ENCODE peak calls at places on chromosomes 3 and 15, in six cellular contexts. One of them, this sample, is unnamed.

GRCh38 chr3:150286390-150287147 is 121.5 kb upstream of the TSC22D2 start:
- DNase-seq in Panc1: no peak
- DNase-seq in WERI-Rb-1: peak
- DNase-seq in MM.1S: peak
- DNase-seq in dorsolateral prefrontal cortex: no peak
- DNase-seq in PC-3: peak
- DNase-seq in this sample: no peak

GRCh38 chr15:43950551-43950950 is 123.7 kb downstream of the WDR76 start:
- DNase-seq in WERI-Rb-1: no peak
- DNase-seq in MM.1S: no peak
- DNase-seq in PC-3: no peak
- DNase-seq in dorsolateral prefrontal cortex: peak
- DNase-seq in Panc1: no peak
- DNase-seq in this sample: no peak

GRCh38 chr3:27591811-27592210 is 107.6 kb upstream of the SLC4A7 start:
- DNase-seq in WERI-Rb-1: no peak
- DNase-seq in MM.1S: no peak
- DNase-seq in dorsolateral prefrontal cortex: no peak
- DNase-seq in Panc1: no peak
- DNase-seq in PC-3: no peak
- DNase-seq in this sample: no peak

GRCh38 chr15:68354923-68355322 is 77.0 kb downstream of the ITGA11 start:
- DNase-seq in Panc1: peak
- DNase-seq in dorsolateral prefrontal cortex: no peak
- DNase-seq in PC-3: peak
- DNase-seq in MM.1S: no peak
- DNase-seq in WERI-Rb-1: no peak
- DNase-seq in this sample: no peak

GRCh38 chr3:179321585-179322322 is 1.1 kb upstream of the ZNF639 start:
- DNase-seq in dorsolateral prefrontal cortex: peak
- DNase-seq in MM.1S: peak
- DNase-seq in Panc1: peak
- DNase-seq in WERI-Rb-1: peak
- DNase-seq in PC-3: peak
- DNase-seq in this sample: peak

GRCh38 chr3:134330895-134331810 is 43.1 kb downstream of the AMOTL2 start:
- DNase-seq in MM.1S: no peak
- DNase-seq in Panc1: no peak
- DNase-seq in PC-3: peak
- DNase-seq in dorsolateral prefrontal cortex: no peak
- DNase-seq in WERI-Rb-1: no peak
- DNase-seq in this sample: no peak

GRCh38 chr3:115947325-115947724 is 324.0 kb downstream of the GAP43 start:
- DNase-seq in MM.1S: no peak
- DNase-seq in dorsolateral prefrontal cortex: no peak
- DNase-seq in WERI-Rb-1: no peak
- DNase-seq in PC-3: no peak
- DNase-seq in Panc1: no peak
- DNase-seq in this sample: no peak

GRCh38 chr15:100193277-100193860 is 148.4 kb downstream of the ADAMTS17 start:
- DNase-seq in Panc1: no peak
- DNase-seq in MM.1S: no peak
- DNase-seq in WERI-Rb-1: no peak
- DNase-seq in dorsolateral prefrontal cortex: no peak
- DNase-seq in PC-3: no peak
- DNase-seq in this sample: no peak

GRCh38 chr3:154898916-154899315 is 181.2 kb upstream of the MME start:
- DNase-seq in MM.1S: no peak
- DNase-seq in WERI-Rb-1: no peak
- DNase-seq in PC-3: no peak
- DNase-seq in dorsolateral prefrontal cortex: no peak
- DNase-seq in Panc1: no peak
- DNase-seq in this sample: no peak

GRCh38 chr3:129404130-129404529 is 24.3 kb downstream of the EFCAB12 start:
- DNase-seq in Panc1: no peak
- DNase-seq in PC-3: no peak
- DNase-seq in MM.1S: no peak
- DNase-seq in WERI-Rb-1: no peak
- DNase-seq in dorsolateral prefrontal cortex: no peak
- DNase-seq in this sample: no peak

GRCh38 chr3:102454101-102454625 is 19.3 kb downstream of the ZPLD1 start:
- DNase-seq in dorsolateral prefrontal cortex: no peak
- DNase-seq in MM.1S: no peak
- DNase-seq in WERI-Rb-1: no peak
- DNase-seq in PC-3: peak
- DNase-seq in Panc1: no peak
- DNase-seq in this sample: no peak

GRCh38 chr3:168248383-168249047 is 152.8 kb upstream of the GOLIM4 start:
- DNase-seq in MM.1S: peak
- DNase-seq in WERI-Rb-1: peak
- DNase-seq in dorsolateral prefrontal cortex: no peak
- DNase-seq in Panc1: no peak
- DNase-seq in PC-3: peak
- DNase-seq in this sample: peak
- H3K27ac ChIP-seq in MM.1S: peak
- H3K27ac ChIP-seq in WERI-Rb-1: peak
- H3K27ac ChIP-seq in dorsolateral prefrontal cortex: peak
- H3K27ac ChIP-seq in Panc1: no peak
- H3K27ac ChIP-seq in PC-3: no peak
- H3K27ac ChIP-seq in this sample: no peak

DNA sequence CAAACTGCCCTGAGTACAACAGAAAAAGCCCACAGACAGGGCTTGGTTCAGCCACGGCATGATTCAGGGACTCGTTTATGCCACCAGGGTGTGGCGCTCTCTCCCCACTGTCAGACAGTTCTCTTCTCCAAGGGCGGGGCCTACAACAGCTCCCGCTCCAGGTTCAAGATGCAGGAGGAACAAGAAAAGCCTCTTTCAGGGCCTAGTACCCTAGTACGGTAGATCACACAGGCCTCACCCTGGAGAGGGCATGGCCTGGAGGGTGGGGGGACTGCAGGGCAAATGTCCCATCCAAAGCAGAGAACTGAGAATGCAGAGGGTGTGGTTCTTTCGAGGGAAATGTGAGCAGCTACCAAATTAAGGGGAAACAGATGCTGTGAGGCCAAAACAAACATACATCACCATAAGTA is 12.0 kb downstream of the MESD start:
- DNase-seq in Panc1: no peak
- DNase-seq in WERI-Rb-1: peak
- DNase-seq in dorsolateral prefrontal cortex: peak
- DNase-seq in PC-3: peak
- DNase-seq in MM.1S: peak
- DNase-seq in this sample: peak
- H3K27ac ChIP-seq in Panc1: no peak
- H3K27ac ChIP-seq in WERI-Rb-1: no peak
- H3K27ac ChIP-seq in dorsolateral prefrontal cortex: no peak
- H3K27ac ChIP-seq in PC-3: no peak
- H3K27ac ChIP-seq in MM.1S: no peak
- H3K27ac ChIP-seq in this sample: no peak

DNA sequence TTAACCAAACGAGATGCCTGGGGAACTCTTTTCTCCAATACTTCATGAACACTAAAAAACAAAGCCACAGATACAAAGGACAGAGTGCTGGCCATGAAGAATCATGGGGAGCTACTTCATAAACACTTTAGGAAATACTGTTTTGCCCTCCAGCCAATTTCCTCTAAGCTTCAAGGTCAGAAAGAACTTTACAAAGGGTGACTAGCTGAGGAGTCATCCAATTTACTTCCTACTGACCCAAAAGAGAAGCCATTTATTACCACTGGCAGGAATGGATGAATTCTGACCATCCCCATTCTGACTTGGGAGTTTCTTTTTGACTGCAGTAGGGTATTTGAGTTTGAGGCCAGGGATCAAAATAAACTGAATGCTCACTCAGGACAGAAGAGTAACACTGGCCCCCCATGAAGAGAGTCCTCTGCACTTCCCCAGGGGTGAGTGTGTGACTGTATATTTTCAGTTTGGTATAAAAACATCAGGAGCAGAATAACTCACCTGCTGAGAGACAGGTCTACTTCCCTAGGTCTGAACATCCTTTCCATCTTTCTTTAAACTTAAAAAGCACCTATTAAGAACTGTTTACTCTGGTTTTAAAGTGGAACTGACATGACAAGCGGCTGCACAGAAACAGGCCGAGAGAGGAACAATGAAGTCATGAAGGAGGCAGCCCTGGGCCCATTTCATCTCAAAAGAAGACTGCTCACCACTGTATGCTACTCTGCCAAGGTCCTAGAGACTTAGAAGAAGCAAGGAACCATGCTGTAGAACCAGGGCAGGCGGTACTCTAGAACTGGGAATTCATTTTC is 203.6 kb downstream of the TNIK start:
- DNase-seq in Panc1: no peak
- DNase-seq in dorsolateral prefrontal cortex: no peak
- DNase-seq in PC-3: peak
- DNase-seq in MM.1S: no peak
- DNase-seq in WERI-Rb-1: no peak
- DNase-seq in this sample: no peak
- H3K27ac ChIP-seq in Panc1: no peak
- H3K27ac ChIP-seq in dorsolateral prefrontal cortex: peak
- H3K27ac ChIP-seq in PC-3: no peak
- H3K27ac ChIP-seq in MM.1S: peak
- H3K27ac ChIP-seq in WERI-Rb-1: no peak
- H3K27ac ChIP-seq in this sample: no peak

GRCh38 chr15:89822951-89823701 is 8.5 kb upstream of the ANPEP start:
- DNase-seq in PC-3: peak
- DNase-seq in dorsolateral prefrontal cortex: no peak
- DNase-seq in Panc1: no peak
- DNase-seq in MM.1S: no peak
- DNase-seq in WERI-Rb-1: no peak
- DNase-seq in this sample: peak
- H3K27ac ChIP-seq in PC-3: peak
- H3K27ac ChIP-seq in dorsolateral prefrontal cortex: no peak
- H3K27ac ChIP-seq in Panc1: peak
- H3K27ac ChIP-seq in MM.1S: no peak
- H3K27ac ChIP-seq in WERI-Rb-1: no peak
- H3K27ac ChIP-seq in this sample: no peak

GRCh38 chr3:127822166-127822835 is at the start of gene MGLL:
- DNase-seq in dorsolateral prefrontal cortex: peak
- DNase-seq in MM.1S: no peak
- DNase-seq in WERI-Rb-1: peak
- DNase-seq in PC-3: peak
- DNase-seq in Panc1: no peak
- DNase-seq in this sample: peak

GRCh38 chr3:127824151-127824825 is 2.0 kb upstream of the MGLL start:
- DNase-seq in dorsolateral prefrontal cortex: no peak
- DNase-seq in Panc1: no peak
- DNase-seq in MM.1S: no peak
- DNase-seq in PC-3: no peak
- DNase-seq in WERI-Rb-1: no peak
- DNase-seq in this sample: no peak

GRCh38 chr3:127822836-127823589 is 698 bp upstream of the MGLL start:
- DNase-seq in dorsolateral prefrontal cortex: peak
- DNase-seq in PC-3: peak
- DNase-seq in WERI-Rb-1: peak
- DNase-seq in MM.1S: no peak
- DNase-seq in Panc1: no peak
- DNase-seq in this sample: peak

GRCh38 chr3:127825764-127826163 is 3.4 kb upstream of the MGLL start:
- DNase-seq in Panc1: no peak
- DNase-seq in MM.1S: no peak
- DNase-seq in dorsolateral prefrontal cortex: no peak
- DNase-seq in PC-3: no peak
- DNase-seq in WERI-Rb-1: no peak
- DNase-seq in this sample: no peak

DNA sequence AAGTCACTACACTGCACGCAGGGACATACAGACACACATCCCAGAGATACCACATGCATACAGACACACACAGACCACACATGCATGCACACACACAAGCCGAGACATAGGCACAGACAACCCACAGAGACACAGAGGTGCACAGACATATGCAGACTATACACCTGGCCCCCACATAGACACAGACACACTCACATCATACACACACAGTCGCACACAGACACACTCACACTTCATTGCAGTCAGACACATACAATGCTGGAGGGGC is 1.2 kb upstream of the MGLL start:
- DNase-seq in PC-3: no peak
- DNase-seq in MM.1S: no peak
- DNase-seq in WERI-Rb-1: no peak
- DNase-seq in dorsolateral prefrontal cortex: no peak
- DNase-seq in Panc1: no peak
- DNase-seq in this sample: no peak
- H3K27ac ChIP-seq in PC-3: no peak
- H3K27ac ChIP-seq in MM.1S: no peak
- H3K27ac ChIP-seq in WERI-Rb-1: no peak
- H3K27ac ChIP-seq in dorsolateral prefrontal cortex: peak
- H3K27ac ChIP-seq in Panc1: no peak
- H3K27ac ChIP-seq in this sample: no peak

DNA sequence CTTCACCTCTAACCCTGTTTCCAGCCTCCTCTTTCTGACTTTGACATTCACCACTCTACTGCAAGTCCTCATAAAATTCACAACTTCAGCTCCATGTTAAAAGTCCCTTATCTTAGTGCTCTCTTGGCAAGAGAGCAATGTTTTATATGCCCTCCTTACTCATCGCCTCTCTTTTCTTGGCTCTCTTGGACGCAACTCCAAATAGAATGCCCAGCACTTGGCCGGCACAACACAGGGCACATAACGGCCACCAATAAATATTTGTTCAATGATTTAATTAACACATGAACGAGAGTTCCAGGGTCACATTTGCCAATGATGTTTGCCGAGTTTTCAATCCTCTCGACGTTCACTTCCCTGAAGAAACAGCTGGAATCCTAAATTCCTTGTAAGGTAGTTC is 401.4 kb downstream of the ROBO1 start:
- DNase-seq in PC-3: no peak
- DNase-seq in MM.1S: no peak
- DNase-seq in Panc1: no peak
- DNase-seq in WERI-Rb-1: no peak
- DNase-seq in dorsolateral prefrontal cortex: no peak
- DNase-seq in this sample: no peak
- H3K27ac ChIP-seq in PC-3: no peak
- H3K27ac ChIP-seq in MM.1S: no peak
- H3K27ac ChIP-seq in Panc1: no peak
- H3K27ac ChIP-seq in WERI-Rb-1: no peak
- H3K27ac ChIP-seq in dorsolateral prefrontal cortex: no peak
- H3K27ac ChIP-seq in this sample: no peak